ENCODE peak calls at places on chromosome 4, in five cellular contexts. Y, O, I, G and H are unnamed samples. For H3K27me3, the result is how much of the 10 kb centered on the place peaks cover.

GRCh38 chr4:11189756-11190155 is 238.9 kb downstream of the HS3ST1 start:
- DNase-seq in O (no peak), Y (no peak), G (no peak), I (no peak), H (no peak)

GRCh38 chr4:131091896-131092295 is 1995.9 kb downstream of the C4orf33 start:
- DNase-seq in O (no peak), I (peak), Y (peak), G (no peak), H (no peak)

GRCh38 chr4:17163156-17163555 is 264.7 kb upstream of the LDB2 start:
- DNase-seq in G (no peak), O (no peak), Y (no peak), I (no peak), H (no peak)

GRCh38 chr4:52718123-52718522 is 33.1 kb downstream of the ERVMER34-1 start:
- DNase-seq in O (no peak), G (no peak), Y (no peak), I (peak), H (no peak)

GRCh38 chr4:81198151-81198550 is 16.9 kb downstream of the PRKG2 start:
- DNase-seq in Y (no peak), O (no peak), G (no peak), I (no peak), H (peak)

GRCh38 chr4:184969610-184970009 is 48.7 kb upstream of the HELT start:
- DNase-seq in Y (no peak), I (no peak), G (no peak), O (no peak), H (no peak)

GRCh38 chr4:139540637-139541036 is 15.4 kb downstream of the SETD7 start:
- DNase-seq in I (no peak), G (no peak), O (no peak), Y (no peak), H (no peak)

GRCh38 chr4:123555500-123556273 is 159.1 kb downstream of the SPRY1 start:
- DNase-seq in I (peak), G (peak), O (no peak), Y (peak), H (peak)

GRCh38 chr4:113759696-113760093 is 1.8 kb downstream of the CAMK2D start:
- DNase-seq in G (no peak), O (no peak), I (peak), Y (no peak), H (no peak)

GRCh38 chr4:184510431-184510830 is 36.1 kb upstream of the IRF2 start:
- DNase-seq in Y (no peak), G (no peak), O (no peak), I (no peak), H (no peak)

GRCh38 chr4:108382751-108383150 is 214.0 kb upstream of the LEF1 start:
- DNase-seq in O (no peak), G (no peak), Y (no peak), I (no peak), H (no peak)

GRCh38 chr4:128583753-128584712 is 225.5 kb upstream of the JADE1 start:
- DNase-seq in O (no peak), G (no peak), I (no peak), Y (no peak), H (peak)

GRCh38 chr4:74640111-74640903 is 154.0 kb downstream of the BTC start:
- DNase-seq in Y (no peak), O (no peak), I (peak), G (no peak), H (no peak)

GRCh38 chr4:123359449-123360306 is 36.9 kb upstream of the SPRY1 start:
- DNase-seq in I (no peak), O (no peak), Y (no peak), G (no peak), H (no peak)

GRCh38 chr4:134326866-134327265 is 125.3 kb upstream of the PABPC4L start:
- DNase-seq in Y (no peak), G (no peak), I (no peak), O (no peak), H (no peak)

GRCh38 chr4:147678796-147679549 is 5.0 kb downstream of the PRMT9 start:
- DNase-seq in G (no peak), O (no peak), I (no peak), Y (no peak), H (no peak)

GRCh38 chr4:34196375-34196774 is 2047.9 kb downstream of the ARAP2 start:
- DNase-seq in O (no peak), I (no peak), G (no peak), Y (no peak), H (no peak)

GRCh38 chr4:10015140-10015753 is 6.0 kb downstream of the SLC2A9 start:
- DNase-seq in Y (peak), G (no peak), I (no peak), O (no peak), H (peak)

GRCh38 chr4:123806057-123806456 is 409.5 kb downstream of the SPRY1 start:
- DNase-seq in G (no peak), Y (no peak), O (no peak), I (peak), H (no peak)

GRCh38 chr4:6123976-6124375 is 76.4 kb downstream of the JAKMIP1 start:
- DNase-seq in O (no peak), I (no peak), Y (no peak), G (no peak), H (no peak)

GRCh38 chr4:6121941-6122340 is 78.4 kb downstream of the JAKMIP1 start:
- DNase-seq in I (no peak), Y (no peak), O (no peak), G (no peak), H (no peak)

GRCh38 chr4:6123541-6123940 is 76.8 kb downstream of the JAKMIP1 start:
- DNase-seq in O (no peak), I (no peak), G (no peak), Y (no peak), H (no peak)

GRCh38 chr4:6122496-6122895 is 77.9 kb downstream of the JAKMIP1 start:
- DNase-seq in I (no peak), O (no peak), G (no peak), Y (no peak), H (no peak)

DNA sequence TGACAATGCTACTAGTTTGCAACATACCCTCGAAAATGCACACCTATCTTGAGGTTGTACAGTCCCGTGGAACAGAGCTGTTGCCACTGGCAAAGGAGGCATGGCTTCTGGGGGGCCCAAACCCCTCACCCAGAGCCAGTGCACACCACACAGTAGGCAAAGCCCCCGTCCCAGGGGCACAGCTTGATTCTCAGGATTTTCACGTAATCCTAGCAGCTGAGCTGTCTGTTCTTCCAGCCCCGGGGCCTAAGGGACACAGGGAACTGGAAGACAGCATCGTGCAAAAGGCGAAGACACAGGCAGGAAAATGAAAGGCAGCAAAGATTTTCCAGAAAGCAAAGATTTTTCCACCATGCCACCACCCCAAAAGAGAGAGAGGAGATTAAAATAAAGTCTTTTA is 77.2 kb downstream of the JAKMIP1 start:
- DNase-seq in Y (no peak), O (no peak), I (no peak), G (no peak), H (no peak)
- H3K27me3 ChIP-seq in Y (half or more), O (under half), I (under half), G (under half), H (under half)

GRCh38 chr4:7693237-7693608 is 246.4 kb downstream of the AFAP1 start:
- DNase-seq in G (no peak), Y (no peak), I (no peak), O (no peak), H (peak)
- H3K27me3 ChIP-seq in G (under half), Y (under half), I (under half), O (under half), H (under half)

GRCh38 chr4:572594-572993 is 3.5 kb downstream of the TMEM271 start:
- DNase-seq in G (no peak), I (no peak), Y (no peak), O (no peak), H (no peak)

GRCh38 chr4:573122-573892 is 2.8 kb downstream of the TMEM271 start:
- DNase-seq in O (no peak), Y (no peak), I (no peak), G (no peak), H (no peak)

GRCh38 chr4:570754-571153 is 5.3 kb downstream of the TMEM271 start:
- DNase-seq in G (no peak), Y (no peak), O (no peak), I (no peak), H (no peak)

GRCh38 chr4:569958-570667 is 6.0 kb downstream of the TMEM271 start:
- DNase-seq in G (no peak), Y (no peak), O (no peak), I (no peak), H (no peak)

GRCh38 chr4:571838-572572 is 4.1 kb downstream of the TMEM271 start:
- DNase-seq in Y (no peak), G (no peak), O (no peak), I (no peak), H (no peak)
- H3K27me3 ChIP-seq in Y (half or more), G (half or more), O (under half), I (under half), H (under half)

GRCh38 chr4:3667258-3667657 is 98.9 kb upstream of the ADRA2C start:
- DNase-seq in I (no peak), O (no peak), G (no peak), Y (no peak), H (no peak)

GRCh38 chr4:3662516-3662915 is 103.7 kb upstream of the ADRA2C start:
- DNase-seq in Y (no peak), O (no peak), I (no peak), G (no peak), H (no peak)

GRCh38 chr4:3663791-3664190 is 102.4 kb upstream of the ADRA2C start:
- DNase-seq in Y (no peak), I (no peak), G (no peak), O (no peak), H (peak)

GRCh38 chr4:3666263-3666662 is 99.9 kb upstream of the ADRA2C start:
- DNase-seq in Y (no peak), O (no peak), G (no peak), I (no peak), H (peak)

DNA sequence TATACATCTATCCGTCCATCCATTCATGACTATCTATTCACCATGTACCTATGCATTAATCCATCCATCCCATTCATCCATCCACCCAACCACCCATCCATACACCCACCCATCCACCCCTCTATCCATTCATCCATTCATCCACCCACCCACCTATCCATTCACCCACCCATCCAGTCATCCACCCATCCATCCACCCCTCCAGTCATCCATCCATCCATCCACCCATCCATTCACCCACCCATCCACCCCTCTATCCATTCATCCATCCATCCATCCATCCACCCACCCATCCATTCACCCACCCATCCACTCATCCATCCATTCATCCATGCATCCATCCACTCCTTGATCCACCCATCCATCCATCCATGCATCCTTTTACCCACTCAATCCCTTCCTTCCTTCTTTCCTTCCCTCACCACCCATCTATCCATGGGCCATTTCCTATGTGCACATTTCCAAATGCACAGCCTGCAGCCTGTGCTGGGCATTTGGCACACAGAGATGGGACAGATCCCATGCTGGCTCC is 100.8 kb upstream of the ADRA2C start:
- DNase-seq in I (no peak), G (no peak), Y (no peak), O (no peak), H (no peak)
- H3K27me3 ChIP-seq in I (under half), G (under half), Y (half or more), O (under half), H (under half)

DNA sequence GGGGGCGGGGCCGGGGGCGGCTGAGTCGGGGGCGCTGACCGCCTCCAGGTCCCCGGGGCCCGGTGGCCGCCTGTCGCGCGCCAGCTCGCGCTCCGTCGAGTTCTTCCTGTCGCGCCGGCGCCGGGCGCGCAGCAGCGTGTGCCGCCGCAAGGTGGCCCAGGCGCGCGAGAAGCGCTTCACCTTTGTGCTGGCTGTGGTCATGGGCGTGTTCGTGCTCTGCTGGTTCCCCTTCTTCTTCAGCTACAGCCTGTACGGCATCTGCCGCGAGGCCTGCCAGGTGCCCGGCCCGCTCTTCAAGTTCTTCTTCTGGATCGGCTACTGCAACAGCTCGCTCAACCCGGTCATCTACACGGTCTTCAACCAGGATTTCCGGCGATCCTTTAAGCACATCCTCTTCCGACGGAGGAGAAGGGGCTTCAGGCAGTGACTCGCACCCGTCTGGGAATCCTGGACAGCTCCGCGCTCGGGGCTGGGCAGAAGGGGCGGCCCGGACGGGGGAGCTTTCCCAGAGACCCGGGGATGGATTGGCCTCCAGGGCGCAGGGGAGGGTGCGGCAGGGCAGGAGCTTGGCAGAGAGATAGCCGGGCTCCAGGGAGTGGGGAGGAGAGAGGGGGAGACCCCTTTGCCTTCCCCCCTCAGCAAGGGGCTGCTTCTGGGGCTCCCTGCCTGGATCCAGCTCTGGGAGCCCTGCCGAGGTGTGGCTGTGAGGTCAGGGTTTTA is 1.5 kb downstream of the ADRA2C start:
- DNase-seq in O (no peak), I (peak), Y (no peak), G (no peak), H (peak)
- H3K27me3 ChIP-seq in O (under half), I (half or more), Y (under half), G (half or more), H (under half)

DNA sequence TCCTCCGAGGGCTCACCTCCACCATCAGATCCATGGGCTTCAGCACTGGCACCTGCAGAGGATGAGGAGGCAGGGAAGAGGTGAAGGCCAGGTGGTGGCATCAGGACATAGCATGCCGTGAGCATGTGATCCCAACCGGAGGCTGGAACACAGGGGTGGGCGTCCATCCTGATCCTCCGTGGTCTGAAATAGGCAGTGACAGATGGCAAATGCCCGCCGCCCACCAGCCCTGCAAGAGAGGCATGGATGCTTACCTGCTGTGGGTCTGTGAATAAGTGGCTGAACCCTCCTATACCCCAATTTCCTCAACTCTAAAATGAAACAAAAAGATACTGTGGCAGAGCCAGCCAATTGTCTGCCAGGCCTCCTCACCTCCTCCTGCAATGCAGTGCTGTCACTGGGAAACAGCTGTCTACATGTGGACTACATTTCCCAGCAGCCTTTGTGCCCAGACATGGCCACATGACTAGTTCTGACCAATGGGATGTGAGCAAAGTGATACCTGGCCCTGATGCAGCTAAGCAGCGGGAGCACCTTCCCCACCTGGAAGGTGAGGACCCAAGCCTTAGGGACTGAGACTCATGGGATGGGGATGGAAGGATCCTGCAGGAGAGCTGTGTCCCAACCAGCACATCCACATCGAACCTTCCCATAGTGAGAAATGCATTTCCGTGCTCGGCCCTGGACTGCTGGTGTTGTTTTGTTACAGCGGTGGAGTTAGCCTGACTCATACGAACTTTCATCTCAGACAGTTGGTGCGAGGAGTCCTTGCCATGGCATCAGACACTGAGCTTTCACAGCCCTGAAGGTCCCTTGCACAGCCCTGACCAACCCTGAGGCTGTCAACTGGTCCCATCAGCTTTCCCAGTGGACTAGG is 99.5 kb downstream of the PPP2R2C start:
- DNase-seq in O (no peak), G (no peak), I (peak), Y (peak), H (peak)
- H3K27me3 ChIP-seq in O (under half), G (under half), I (under half), Y (under half), H (under half)

GRCh38 chr4:155665054-155665453 is 1.6 kb upstream of the GUCY1A1 start:
- DNase-seq in Y (no peak), G (no peak), I (no peak), O (no peak), H (no peak)

GRCh38 chr4:155673453-155673979 is 6.9 kb downstream of the GUCY1A1 start:
- DNase-seq in O (no peak), Y (no peak), G (no peak), I (no peak), H (no peak)

GRCh38 chr4:155666701-155667537 is at the start of gene GUCY1A1:
- DNase-seq in I (peak), Y (peak), O (peak), G (no peak), H (peak)

GRCh38 chr4:155672342-155672741 is 5.7 kb downstream of the GUCY1A1 start:
- DNase-seq in G (no peak), O (no peak), Y (no peak), I (no peak), H (no peak)

DNA sequence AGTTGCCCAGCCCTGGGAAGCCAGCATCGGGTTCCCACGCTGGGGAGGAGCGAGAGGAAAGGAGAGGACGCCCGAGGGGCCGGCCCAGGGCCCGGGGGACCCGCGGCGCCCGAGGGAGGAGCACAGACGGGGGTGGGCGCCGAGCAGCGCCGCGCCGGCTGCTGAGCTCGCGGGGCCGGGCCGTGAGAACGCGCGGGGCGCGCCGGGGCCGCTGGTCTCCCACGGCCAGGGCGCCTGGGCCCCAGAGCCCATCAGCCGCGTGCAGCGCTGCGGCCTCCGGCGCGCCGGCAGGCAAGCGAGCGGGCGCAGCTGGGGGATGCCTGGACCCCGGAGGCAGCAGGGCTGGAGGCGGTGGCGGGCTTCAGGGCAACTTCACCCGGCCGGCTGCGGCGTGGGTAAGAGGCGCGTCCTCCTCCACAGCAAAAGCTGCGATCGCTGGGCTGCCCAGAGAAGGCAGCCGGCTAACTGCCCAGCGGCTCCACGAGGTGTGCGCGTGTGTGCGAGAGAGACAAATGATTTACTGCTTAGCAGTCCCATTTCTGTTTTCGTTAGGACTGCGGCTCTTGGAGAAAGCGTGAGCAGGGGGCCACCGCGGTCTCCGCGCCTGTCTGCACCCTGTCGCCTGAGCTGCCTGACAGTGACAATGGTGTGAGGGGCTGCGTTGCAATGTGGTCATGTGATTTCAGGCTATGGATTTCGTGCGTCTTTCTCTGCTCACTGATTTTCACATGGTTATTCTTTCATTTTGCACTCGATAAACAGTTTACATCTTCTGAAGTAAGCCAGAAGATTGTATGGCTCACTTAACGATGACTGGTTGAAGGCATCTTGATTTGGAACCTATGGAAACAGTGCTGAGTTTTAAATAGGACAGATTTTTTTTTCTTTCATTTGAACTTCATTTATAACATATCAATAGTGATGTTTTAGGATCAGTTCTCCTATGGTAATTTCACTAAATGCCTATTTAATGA is 1.2 kb downstream of the GUCY1A1 start:
- DNase-seq in Y (no peak), I (peak), O (no peak), G (no peak), H (peak)
- H3K27me3 ChIP-seq in Y (under half), I (under half), O (under half), G (under half), H (under half)

GRCh38 chr4:6423575-6423974 is 48.8 kb downstream of the PPP2R2C start:
- DNase-seq in O (no peak), I (no peak), Y (no peak), G (no peak), H (no peak)
- H3K27me3 ChIP-seq in O (under half), I (under half), Y (under half), G (under half), H (under half)

DNA sequence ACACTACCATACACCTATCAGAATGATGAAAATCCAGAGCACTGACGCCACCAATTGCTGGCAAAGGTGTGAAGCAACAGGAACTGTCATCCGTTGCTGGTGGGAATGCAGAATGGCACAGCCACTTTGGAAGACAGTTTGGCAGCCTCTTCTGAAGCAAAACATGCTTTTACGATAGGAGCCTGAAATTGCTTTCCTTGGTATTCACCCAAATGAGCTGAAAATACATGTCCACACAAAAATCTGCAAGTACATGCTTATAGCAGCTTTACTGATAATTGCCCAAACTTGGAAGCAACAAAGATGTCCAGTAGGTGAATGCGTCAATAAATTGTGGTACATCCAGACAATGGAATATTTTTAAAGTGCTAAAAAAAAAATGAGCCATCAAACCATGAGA is 322.8 kb upstream of the FAT1 start:
- DNase-seq in G (no peak), Y (no peak), I (no peak), O (no peak), H (no peak)
- H3K27me3 ChIP-seq in G (under half), Y (under half), I (under half), O (under half), H (under half)